ENCODE peak calls at places on chromosomes 16 and 17, in five cellular contexts. M, Q, U, L and V are unnamed samples.

GRCh38 chr16:52497067-52497816 is 49.7 kb downstream of the TOX3 start:
- DNase-seq in Q (no peak), U (peak; percentile 6), M (no peak), L (no peak), V (no peak)

GRCh38 chr17:50523208-50523607 is 9.3 kb upstream of the EPN3 start:
- DNase-seq in M (no peak), L (no peak), U (no peak), Q (no peak), V (no peak)

GRCh38 chr17:82217530-82218204 is 5.0 kb upstream of the CCDC57 start:
- DNase-seq in M (peak; percentile 86), Q (no peak), U (peak; percentile 89), L (peak; percentile 90), V (peak; percentile 93)

GRCh38 chr16:25692734-25693508 is 1.2 kb downstream of the HS3ST4 start:
- DNase-seq in Q (no peak), U (no peak), M (no peak), L (no peak), V (no peak)

GRCh38 chr17:16171613-16172012 is 43.7 kb downstream of the NCOR1 start:
- DNase-seq in M (no peak), L (peak; percentile 47), U (peak; percentile 28), Q (no peak), V (no peak)

GRCh38 chr17:20032636-20033035 is 23.5 kb downstream of the SPECC1 start:
- DNase-seq in Q (no peak), L (no peak), U (no peak), M (peak; percentile 84), V (no peak)

GRCh38 chr16:80319181-80319580 is 221.6 kb upstream of the DYNLRB2 start:
- DNase-seq in Q (no peak), M (no peak), U (peak; percentile 12), L (no peak), V (no peak)

GRCh38 chr17:61986898-61987297 is 59.1 kb upstream of the INTS2 start:
- DNase-seq in Q (no peak), M (no peak), U (peak; percentile 20), L (no peak), V (no peak)

GRCh38 chr17:4565209-4566141 is 5.1 kb upstream of the GGT6 start:
- DNase-seq in U (peak; percentile 77), Q (peak; percentile 59), M (peak; percentile 74), L (peak; percentile 75), V (peak; percentile 69)

GRCh38 chr16:69182730-69183416 is 4.1 kb upstream of the SNTB2 start:
- DNase-seq in Q (no peak), M (no peak), L (no peak), U (no peak), V (no peak)

GRCh38 chr16:78310990-78311561 is 211.6 kb downstream of the WWOX start:
- DNase-seq in Q (peak; percentile 4), M (no peak), U (peak; percentile 19), L (peak; percentile 2), V (no peak)

GRCh38 chr17:17361543-17362511 is 58.7 kb downstream of the NT5M start:
- DNase-seq in U (no peak), Q (no peak), L (no peak), M (no peak), V (peak; percentile 23)

GRCh38 chr17:80905586-80906230 is 85.9 kb upstream of the CHMP6 start:
- DNase-seq in L (no peak), Q (no peak), M (no peak), U (no peak), V (no peak)

GRCh38 chr16:68264128-68265077 is at the start of gene SLC7A6:
- DNase-seq in L (peak; percentile 69), Q (peak; percentile 89), U (peak; percentile 73), M (peak; percentile 68), V (peak; percentile 85)

GRCh38 chr16:52090080-52090479 is 456.9 kb downstream of the TOX3 start:
- DNase-seq in Q (no peak), M (no peak), U (peak; percentile 76), L (peak; percentile 0), V (no peak)

GRCh38 chr16:73033271-73033998 is 14.5 kb downstream of the ZFHX3 start:
- DNase-seq in Q (no peak), M (no peak), U (no peak), L (no peak), V (no peak)

GRCh38 chr17:48555183-48555615 is 10.3 kb upstream of the HOXB2 start:
- DNase-seq in U (peak; percentile 91), Q (no peak), M (peak; percentile 86), L (peak; percentile 99), V (peak; percentile 94)